ENCODE peak calls at places on chromosome 12, in seven cellular contexts. Q is ascending aorta, O is fibroblast of mammary gland, T is foreskin fibroblast, P is tibial artery, W is HFFc6, Z is WTC11. K is an unnamed sample.
A peak's percentile ranks its signal among the peaks of the same experiment; 100 is the strongest.

GRCh38 chr12:117933545-117933944 is 35.2 kb downstream of the KSR2 start:
- DNase-seq in Q (no peak), O (no peak), T (no peak), P (no peak), W (no peak), Z (no peak), K (no peak)

GRCh38 chr12:124474709-124475108 is 92.7 kb downstream of the NCOR2 start:
- DNase-seq in Q (no peak), O (no peak), T (no peak), P (no peak), W (no peak), Z (no peak), K (no peak)

GRCh38 chr12:42589465-42590323 is at the start of gene PRICKLE1:
- DNase-seq in Q (peak; percentile 72), O (peak; percentile 48), T (peak; percentile 86), P (no peak), W (no peak), Z (peak; percentile 50), K (peak; percentile 79)

GRCh38 chr12:51395283-51396230 is 4.4 kb upstream of the GALNT6 start:
- DNase-seq in Q (no peak), O (no peak), T (no peak), P (no peak), W (no peak), Z (no peak), K (no peak)

GRCh38 chr12:117023998-117024960 is 74.9 kb downstream of the TESC start:
- DNase-seq in Q (peak; percentile 56), O (no peak), T (no peak), P (no peak), W (no peak), Z (no peak), K (no peak)

GRCh38 chr12:22935090-22935489 is 310.1 kb downstream of the ETNK1 start:
- DNase-seq in Q (no peak), O (peak; percentile 39), T (peak; percentile 3), P (no peak), W (no peak), Z (peak; percentile 33), K (no peak)

GRCh38 chr12:56411781-56412639 is 37.2 kb downstream of the TIMELESS start:
- DNase-seq in Q (no peak), O (no peak), T (peak; percentile 11), P (no peak), W (no peak), Z (no peak), K (no peak)

GRCh38 chr12:11795192-11795909 is 145.9 kb downstream of the ETV6 start:
- DNase-seq in Q (no peak), O (no peak), T (no peak), P (no peak), W (no peak), Z (no peak), K (no peak)

GRCh38 chr12:131097247-131098177 is 143.8 kb downstream of the ADGRD1 start:
- DNase-seq in Q (peak; percentile 58), O (no peak), T (no peak), P (peak; percentile 61), W (no peak), Z (peak; percentile 5), K (peak; percentile 65)

GRCh38 chr12:118357327-118358007 is 15.2 kb downstream of the TAOK3 start:
- DNase-seq in Q (no peak), O (peak; percentile 80), T (peak; percentile 89), P (no peak), W (peak; percentile 54), Z (no peak), K (no peak)

GRCh38 chr12:56299308-56299852 is 750 bp downstream of the CS start:
- DNase-seq in Q (no peak), O (peak; percentile 23), T (peak; percentile 54), P (no peak), W (peak; percentile 10), Z (no peak), K (no peak)

GRCh38 chr12:76083761-76084276 is 666 bp downstream of the NAP1L1 start:
- DNase-seq in Q (peak; percentile 81), O (peak; percentile 51), T (peak; percentile 86), P (peak; percentile 79), W (peak; percentile 33), Z (peak; percentile 83), K (peak; percentile 84)

GRCh38 chr12:1918081-1918874 is at the start of gene CACNA2D4:
- DNase-seq in Q (peak; percentile 51), O (no peak), T (no peak), P (peak; percentile 62), W (no peak), Z (no peak), K (no peak)

GRCh38 chr12:4421590-4422031 is 24.0 kb downstream of the FGF6 start:
- DNase-seq in Q (no peak), O (peak; percentile 45), T (peak; percentile 59), P (no peak), W (peak; percentile 28), Z (no peak), K (no peak)

GRCh38 chr12:22625671-22626251 is 790 bp downstream of the ETNK1 start:
- DNase-seq in Q (peak; percentile 69), O (peak; percentile 49), T (peak; percentile 50), P (peak; percentile 66), W (no peak), Z (peak; percentile 33), K (no peak)

GRCh38 chr12:100926669-100927248 is 132.2 kb downstream of the ANO4 start:
- DNase-seq in Q (no peak), O (peak; percentile 35), T (no peak), P (no peak), W (peak; percentile 28), Z (peak; percentile 66), K (no peak)

GRCh38 chr12:52230364-52231281 is 2.4 kb upstream of the KRT7 start:
- DNase-seq in Q (peak; percentile 84), O (peak; percentile 75), T (peak; percentile 87), P (peak; percentile 75), W (peak; percentile 76), Z (no peak), K (no peak)

GRCh38 chr12:121958521-121959240 is 40.3 kb downstream of the CFAP251 start:
- DNase-seq in Q (no peak), O (peak; percentile 11), T (peak; percentile 53), P (no peak), W (peak; percentile 11), Z (no peak), K (no peak)

GRCh38 chr12:81668475-81668874 is 90.7 kb downstream of the PPFIA2 start:
- DNase-seq in Q (no peak), O (peak; percentile 94), T (peak; percentile 63), P (no peak), W (peak; percentile 32), Z (no peak), K (no peak)

GRCh38 chr12:57629897-57630471 is 3.0 kb downstream of the B4GALNT1 start:
- DNase-seq in Q (no peak), O (no peak), T (no peak), P (no peak), W (no peak), Z (no peak), K (peak; percentile 50)

GRCh38 chr12:57632369-57632897 is 568 bp downstream of the B4GALNT1 start:
- DNase-seq in Q (no peak), O (no peak), T (peak; percentile 33), P (no peak), W (no peak), Z (peak; percentile 51), K (peak; percentile 71)

GRCh38 chr12:57632898-57633825 is at the start of gene B4GALNT1:
- DNase-seq in Q (peak; percentile 79), O (peak; percentile 29), T (peak; percentile 77), P (no peak), W (peak; percentile 13), Z (peak; percentile 77), K (peak; percentile 83)

GRCh38 chr12:57630891-57631433 is 2.0 kb downstream of the B4GALNT1 start:
- DNase-seq in Q (no peak), O (no peak), T (no peak), P (no peak), W (no peak), Z (no peak), K (peak; percentile 53)

DNA sequence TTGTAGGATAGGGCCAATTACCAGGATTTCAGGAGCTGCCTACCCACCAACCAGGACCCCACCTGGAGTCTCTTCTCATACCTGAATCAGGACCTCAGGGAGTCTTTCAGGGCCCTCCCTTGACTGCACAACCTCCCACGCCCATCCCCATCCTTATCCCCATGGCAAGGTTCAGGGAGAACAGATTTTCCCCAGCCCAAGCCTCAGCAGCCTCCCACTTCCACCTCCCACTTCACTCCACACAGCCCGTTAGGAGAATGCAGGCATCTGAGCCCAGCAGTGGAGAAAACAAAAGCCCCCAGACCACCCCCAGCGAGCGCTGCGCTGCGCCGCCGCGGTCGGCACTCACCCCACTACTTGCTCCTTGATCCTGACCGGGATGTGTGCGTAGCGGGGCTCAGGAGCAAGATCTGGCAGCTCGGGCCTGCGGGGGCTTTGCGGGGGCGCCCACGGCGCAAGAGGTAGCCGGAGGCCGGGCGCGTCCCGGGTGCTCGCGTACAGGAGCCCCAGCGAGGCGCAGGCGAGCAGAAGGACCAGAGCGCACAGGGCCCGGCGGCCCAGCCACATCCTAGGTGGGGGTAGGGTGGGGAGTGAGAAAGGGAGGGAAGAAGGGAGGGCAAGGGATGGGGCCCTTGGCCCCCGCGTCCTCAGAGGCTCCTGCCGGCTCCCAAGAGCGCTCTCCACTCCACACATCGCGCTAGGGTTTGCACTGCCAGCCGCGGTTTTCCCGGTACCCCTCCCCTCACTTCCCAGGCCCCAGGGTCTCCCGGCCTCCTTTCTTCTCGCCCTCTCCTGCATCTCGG is 1.2 kb downstream of the B4GALNT1 start:
- DNase-seq in Q (no peak), O (no peak), T (no peak), P (peak; percentile 57), W (no peak), Z (peak; percentile 32), K (peak; percentile 65)
- TF ChIP-seq CTCF in Q (no peak), O (no peak), T (no peak), P (no peak), W (no peak), Z (no peak), K (no peak)

GRCh38 chr12:57487055-57487596 is 742 bp upstream of the MARS1 start:
- DNase-seq in Q (no peak), O (no peak), T (no peak), P (no peak), W (no peak), Z (no peak), K (no peak)

GRCh38 chr12:57485695-57486094 is 2.2 kb upstream of the MARS1 start:
- DNase-seq in Q (no peak), O (no peak), T (no peak), P (no peak), W (no peak), Z (no peak), K (no peak)

GRCh38 chr12:57488397-57489156 is 709 bp downstream of the MARS1 start:
- DNase-seq in Q (no peak), O (peak; percentile 18), T (peak; percentile 18), P (no peak), W (no peak), Z (no peak), K (no peak)

GRCh38 chr12:57489157-57489641 is 1.3 kb downstream of the MARS1 start:
- DNase-seq in Q (no peak), O (peak; percentile 62), T (peak; percentile 28), P (no peak), W (peak; percentile 37), Z (no peak), K (no peak)

GRCh38 chr12:57487597-57488396 is at the start of gene MARS1:
- DNase-seq in Q (peak; percentile 98), O (peak; percentile 95), T (peak; percentile 99), P (peak; percentile 97), W (peak; percentile 94), Z (peak; percentile 92), K (peak; percentile 90)
- TF ChIP-seq CTCF in Q (no peak), O (no peak), T (no peak), P (no peak), W (no peak), Z (no peak), K (no peak)

GRCh38 chr12:54415223-54415929 is 3.7 kb downstream of the ITGA5 start:
- DNase-seq in Q (no peak), O (peak; percentile 48), T (peak; percentile 42), P (no peak), W (peak; percentile 31), Z (no peak), K (no peak)
- TF ChIP-seq CTCF in Q (peak; percentile 16), O (peak; percentile 15), T (no peak), P (no peak), W (peak; percentile 29), Z (no peak), K (no peak)

GRCh38 chr12:120254809-120255208 is 10.7 kb downstream of the PXN start:
- DNase-seq in Q (no peak), O (no peak), T (no peak), P (no peak), W (no peak), Z (no peak), K (no peak)
- TF ChIP-seq CTCF in Q (no peak), O (no peak), T (no peak), P (no peak), W (no peak), Z (no peak), K (no peak)

K was measured in type B pancreatic cell.